ENCODE peak calls at places on chromosomes 11 and 22, in seven cellular contexts. One of them, this sample, is unnamed.
A peak's percentile ranks its signal among the peaks of the same experiment; 100 is the strongest.

GRCh38 chr22:48268771-48269552 is 1506.5 kb downstream of the TBC1D22A start:
- DNase-seq in stimulated activated CD8-positive, alpha-beta memory T cell treated with anti-CD3 and anti-CD28 coated beads, Interleukin-15, amount 100 ng/mL, for 24 hours: no peak
- DNase-seq in KBM-7: no peak
- DNase-seq in glutamatergic neuron: no peak
- DNase-seq in M059J: peak; percentile 14
- DNase-seq in dermis blood vessel endothelial cell: no peak
- DNase-seq in effector memory CD8-positive, alpha-beta T cell: no peak
- DNase-seq in this sample: no peak

GRCh38 chr22:29209624-29209929 is 3.9 kb downstream of the EMID1 start:
- DNase-seq in stimulated activated CD8-positive, alpha-beta memory T cell treated with anti-CD3 and anti-CD28 coated beads, Interleukin-15, amount 100 ng/mL, for 24 hours: no peak
- DNase-seq in KBM-7: no peak
- DNase-seq in M059J: no peak
- DNase-seq in glutamatergic neuron: no peak
- DNase-seq in dermis blood vessel endothelial cell: no peak
- DNase-seq in effector memory CD8-positive, alpha-beta T cell: no peak
- DNase-seq in this sample: no peak

GRCh38 chr11:118167906-118168305 is 8.5 kb downstream of the SCN2B start:
- DNase-seq in KBM-7: no peak
- DNase-seq in M059J: no peak
- DNase-seq in dermis blood vessel endothelial cell: no peak
- DNase-seq in effector memory CD8-positive, alpha-beta T cell: no peak
- DNase-seq in glutamatergic neuron: no peak
- DNase-seq in stimulated activated CD8-positive, alpha-beta memory T cell treated with anti-CD3 and anti-CD28 coated beads, Interleukin-15, amount 100 ng/mL, for 24 hours: no peak
- DNase-seq in this sample: no peak

GRCh38 chr11:33445761-33446161 is 188.6 kb downstream of the HIPK3 start:
- DNase-seq in glutamatergic neuron: no peak
- DNase-seq in effector memory CD8-positive, alpha-beta T cell: no peak
- DNase-seq in KBM-7: no peak
- DNase-seq in stimulated activated CD8-positive, alpha-beta memory T cell treated with anti-CD3 and anti-CD28 coated beads, Interleukin-15, amount 100 ng/mL, for 24 hours: no peak
- DNase-seq in M059J: peak; percentile 74
- DNase-seq in dermis blood vessel endothelial cell: peak; percentile 8
- DNase-seq in this sample: no peak

GRCh38 chr22:29877620-29878019 is 5.4 kb upstream of the MTMR3 start:
- DNase-seq in effector memory CD8-positive, alpha-beta T cell: no peak
- DNase-seq in dermis blood vessel endothelial cell: no peak
- DNase-seq in glutamatergic neuron: no peak
- DNase-seq in KBM-7: no peak
- DNase-seq in stimulated activated CD8-positive, alpha-beta memory T cell treated with anti-CD3 and anti-CD28 coated beads, Interleukin-15, amount 100 ng/mL, for 24 hours: no peak
- DNase-seq in M059J: peak; percentile 39
- DNase-seq in this sample: no peak

GRCh38 chr11:118652681-118653181 is 26.7 kb downstream of the TREH start:
- DNase-seq in glutamatergic neuron: no peak
- DNase-seq in stimulated activated CD8-positive, alpha-beta memory T cell treated with anti-CD3 and anti-CD28 coated beads, Interleukin-15, amount 100 ng/mL, for 24 hours: no peak
- DNase-seq in dermis blood vessel endothelial cell: no peak
- DNase-seq in M059J: no peak
- DNase-seq in KBM-7: peak; percentile 50
- DNase-seq in effector memory CD8-positive, alpha-beta T cell: no peak
- DNase-seq in this sample: no peak

GRCh38 chr22:44574581-44575343 is 76.7 kb upstream of the RTL6 start:
- DNase-seq in effector memory CD8-positive, alpha-beta T cell: no peak
- DNase-seq in dermis blood vessel endothelial cell: no peak
- DNase-seq in M059J: peak; percentile 34
- DNase-seq in glutamatergic neuron: no peak
- DNase-seq in stimulated activated CD8-positive, alpha-beta memory T cell treated with anti-CD3 and anti-CD28 coated beads, Interleukin-15, amount 100 ng/mL, for 24 hours: no peak
- DNase-seq in KBM-7: no peak
- DNase-seq in this sample: no peak

GRCh38 chr11:7367803-7368202 is 116.1 kb downstream of the SYT9 start:
- DNase-seq in glutamatergic neuron: no peak
- DNase-seq in dermis blood vessel endothelial cell: no peak
- DNase-seq in KBM-7: no peak
- DNase-seq in M059J: no peak
- DNase-seq in effector memory CD8-positive, alpha-beta T cell: no peak
- DNase-seq in stimulated activated CD8-positive, alpha-beta memory T cell treated with anti-CD3 and anti-CD28 coated beads, Interleukin-15, amount 100 ng/mL, for 24 hours: no peak
- DNase-seq in this sample: no peak

GRCh38 chr22:44360686-44361381 is 48.1 kb upstream of the SHISAL1 start:
- DNase-seq in glutamatergic neuron: peak; percentile 39
- DNase-seq in stimulated activated CD8-positive, alpha-beta memory T cell treated with anti-CD3 and anti-CD28 coated beads, Interleukin-15, amount 100 ng/mL, for 24 hours: no peak
- DNase-seq in effector memory CD8-positive, alpha-beta T cell: no peak
- DNase-seq in dermis blood vessel endothelial cell: peak; percentile 57
- DNase-seq in KBM-7: no peak
- DNase-seq in M059J: peak; percentile 96
- DNase-seq in this sample: no peak

GRCh38 chr11:32809313-32809712 is 14.9 kb upstream of the CCDC73 start:
- DNase-seq in stimulated activated CD8-positive, alpha-beta memory T cell treated with anti-CD3 and anti-CD28 coated beads, Interleukin-15, amount 100 ng/mL, for 24 hours: peak; percentile 9
- DNase-seq in glutamatergic neuron: peak; percentile 80
- DNase-seq in KBM-7: peak; percentile 87
- DNase-seq in dermis blood vessel endothelial cell: peak; percentile 80
- DNase-seq in M059J: peak; percentile 81
- DNase-seq in effector memory CD8-positive, alpha-beta T cell: peak; percentile 12
- DNase-seq in this sample: peak; percentile 88

GRCh38 chr22:27679722-27680488 is 121.7 kb downstream of the MN1 start:
- DNase-seq in effector memory CD8-positive, alpha-beta T cell: no peak
- DNase-seq in KBM-7: no peak
- DNase-seq in glutamatergic neuron: no peak
- DNase-seq in stimulated activated CD8-positive, alpha-beta memory T cell treated with anti-CD3 and anti-CD28 coated beads, Interleukin-15, amount 100 ng/mL, for 24 hours: no peak
- DNase-seq in M059J: no peak
- DNase-seq in dermis blood vessel endothelial cell: no peak
- DNase-seq in this sample: no peak

GRCh38 chr11:121591405-121592033 is 138.8 kb upstream of the SORL1-AS1 start:
- DNase-seq in dermis blood vessel endothelial cell: peak; percentile 87
- DNase-seq in effector memory CD8-positive, alpha-beta T cell: peak; percentile 80
- DNase-seq in glutamatergic neuron: peak; percentile 68
- DNase-seq in KBM-7: peak; percentile 86
- DNase-seq in stimulated activated CD8-positive, alpha-beta memory T cell treated with anti-CD3 and anti-CD28 coated beads, Interleukin-15, amount 100 ng/mL, for 24 hours: peak; percentile 15
- DNase-seq in M059J: peak; percentile 76
- DNase-seq in this sample: peak; percentile 88

GRCh38 chr11:11461473-11461872 is 108.4 kb upstream of the CSNK2A3 start:
- DNase-seq in effector memory CD8-positive, alpha-beta T cell: no peak
- DNase-seq in glutamatergic neuron: no peak
- DNase-seq in stimulated activated CD8-positive, alpha-beta memory T cell treated with anti-CD3 and anti-CD28 coated beads, Interleukin-15, amount 100 ng/mL, for 24 hours: no peak
- DNase-seq in dermis blood vessel endothelial cell: no peak
- DNase-seq in KBM-7: no peak
- DNase-seq in M059J: no peak
- DNase-seq in this sample: no peak

GRCh38 chr11:45599161-45599943 is 66.1 kb downstream of the CHST1 start:
- DNase-seq in stimulated activated CD8-positive, alpha-beta memory T cell treated with anti-CD3 and anti-CD28 coated beads, Interleukin-15, amount 100 ng/mL, for 24 hours: no peak
- DNase-seq in effector memory CD8-positive, alpha-beta T cell: no peak
- DNase-seq in M059J: no peak
- DNase-seq in KBM-7: no peak
- DNase-seq in dermis blood vessel endothelial cell: no peak
- DNase-seq in glutamatergic neuron: no peak
- DNase-seq in this sample: no peak